ENCODE peak calls at places on chromosomes 1 and 21, in eight cellular contexts. M, T, P, X, S, J, G and F are unnamed samples.
A peak's percentile ranks its signal among the peaks of the same experiment; 100 is the strongest.

GRCh38 chr21:26795866-26796329 is 49.3 kb downstream of the ADAMTS1 start:
- DNase-seq in M (peak; percentile 98), T (peak; percentile 45), P (no peak), X (peak; percentile 63), S (peak; percentile 53), J (peak; percentile 94), G (peak; percentile 39), F (no peak)

GRCh38 chr1:44576456-44577150 is 97.7 kb downstream of the TMEM53 start:
- DNase-seq in M (peak; percentile 21), T (no peak), P (no peak), X (no peak), S (no peak), J (no peak), G (no peak), F (no peak)

GRCh38 chr1:109089242-109090015 is 1.1 kb upstream of the TMEM167B start:
- DNase-seq in M (peak; percentile 80), T (no peak), P (peak; percentile 82), X (peak; percentile 85), S (peak; percentile 88), J (no peak), G (peak; percentile 72), F (no peak)

GRCh38 chr1:99756598-99756997 is 9.8 kb downstream of the FRRS1 start:
- DNase-seq in M (peak; percentile 53), T (no peak), P (no peak), X (no peak), S (no peak), J (no peak), G (no peak), F (no peak)

GRCh38 chr1:89908993-89909436 is 85.9 kb upstream of the ZNF326 start:
- DNase-seq in M (peak; percentile 66), T (no peak), P (no peak), X (no peak), S (peak; percentile 97), J (no peak), G (no peak), F (no peak)

GRCh38 chr1:179867493-179868330 is 9.9 kb downstream of the TOR1AIP2 start:
- DNase-seq in M (peak; percentile 71), T (peak; percentile 39), P (no peak), X (peak; percentile 61), S (peak; percentile 81), J (no peak), G (no peak), F (peak; percentile 27)

GRCh38 chr1:175129997-175130648 is 62.5 kb downstream of the KIAA0040 start:
- DNase-seq in M (peak; percentile 39), T (no peak), P (no peak), X (no peak), S (peak; percentile 89), J (no peak), G (no peak), F (no peak)

GRCh38 chr1:26022404-26022779 is 817 bp downstream of the EXTL1 start:
- DNase-seq in M (no peak), T (no peak), P (no peak), X (no peak), S (no peak), J (no peak), G (no peak), F (no peak)

GRCh38 chr1:41500378-41500777 is 15.9 kb upstream of the EDN2 start:
- DNase-seq in M (no peak), T (peak; percentile 45), P (peak; percentile 89), X (peak; percentile 86), S (no peak), J (no peak), G (peak; percentile 86), F (no peak)

GRCh38 chr1:24743404-24744211 is 1.6 kb upstream of the CLIC4 start:
- DNase-seq in M (peak; percentile 87), T (no peak), P (no peak), X (no peak), S (peak; percentile 54), J (no peak), G (no peak), F (no peak)

GRCh38 chr1:149848340-149848771 is 51.0 kb upstream of the BOLA1 start:
- DNase-seq in M (no peak), T (no peak), P (no peak), X (no peak), S (peak; percentile 52), J (peak; percentile 7), G (no peak), F (no peak)

GRCh38 chr1:149846600-149847466 is 52.5 kb upstream of the BOLA1 start:
- DNase-seq in M (no peak), T (no peak), P (no peak), X (no peak), S (no peak), J (no peak), G (no peak), F (no peak)

GRCh38 chr1:149849246-149849946 is 50.0 kb upstream of the BOLA1 start:
- DNase-seq in M (no peak), T (no peak), P (no peak), X (no peak), S (peak; percentile 19), J (no peak), G (no peak), F (no peak)

GRCh38 chr1:149849947-149850360 is 49.4 kb upstream of the BOLA1 start:
- DNase-seq in M (peak; percentile 12), T (no peak), P (no peak), X (no peak), S (peak; percentile 10), J (no peak), G (no peak), F (no peak)

GRCh38 chr1:149848811-149849210 is 50.6 kb upstream of the BOLA1 start:
- DNase-seq in M (no peak), T (no peak), P (no peak), X (no peak), S (peak; percentile 28), J (no peak), G (no peak), F (no peak)
- H3K4me1 ChIP-seq in M (peaks cover 44% of the 10 kb centered on the region), T (no peaks in the 10 kb centered on the region), P (peaks cover 11% of the 10 kb centered on the region), X (peaks cover 41% of the 10 kb centered on the region), S (peaks cover 26% of the 10 kb centered on the region), J (peaks cover 6% of the 10 kb centered on the region), G (peaks cover 35% of the 10 kb centered on the region), F (peaks cover 25% of the 10 kb centered on the region)

DNA sequence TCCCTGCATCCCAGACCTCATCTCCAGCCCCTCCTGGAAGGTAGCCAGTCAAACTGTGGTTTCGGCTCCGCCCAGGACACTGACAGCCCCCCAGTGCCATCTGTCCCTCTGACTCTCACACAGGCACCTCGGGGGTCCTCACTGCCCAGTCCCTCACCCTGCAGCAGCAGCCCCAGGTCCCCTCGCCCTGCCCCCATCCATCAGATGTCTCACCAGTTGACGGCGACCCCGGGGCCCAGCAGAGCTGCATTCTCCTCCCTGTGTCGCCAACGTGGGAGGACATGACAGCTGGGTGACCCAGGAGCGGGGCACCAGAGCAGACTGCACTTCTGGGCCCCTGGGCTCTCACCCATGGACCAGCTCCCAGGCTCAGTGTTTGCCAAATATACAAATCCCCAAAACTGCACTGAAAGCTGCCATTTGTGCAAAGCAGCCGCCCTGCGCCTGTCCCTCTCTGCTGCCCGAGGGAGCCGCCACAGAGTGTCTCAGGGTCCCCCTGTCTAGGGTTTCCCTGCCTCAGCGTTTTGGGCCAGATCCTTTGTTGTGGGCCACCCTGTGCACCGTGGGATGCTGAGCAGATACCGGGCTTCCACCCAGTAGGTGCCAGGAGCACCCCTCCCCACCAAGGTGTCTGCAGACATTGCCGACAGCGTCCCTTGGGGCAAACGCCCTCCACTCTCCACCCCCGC is 48.2 kb downstream of the PRDM15 start:
- DNase-seq in M (no peak), T (no peak), P (no peak), X (no peak), S (no peak), J (no peak), G (peak; percentile 28), F (no peak)
- H3K36me3 ChIP-seq in M (no peaks in the 10 kb centered on the region), T (peaks cover 26% of the 10 kb centered on the region), P (no peaks in the 10 kb centered on the region), X (no peaks in the 10 kb centered on the region), S (no peaks in the 10 kb centered on the region), J (no peaks in the 10 kb centered on the region), G (peaks cover 50% of the 10 kb centered on the region), F (peaks cover 37% of the 10 kb centered on the region)

GRCh38 chr1:158179301-158180041 is 1.2 kb upstream of the CD1D start:
- DNase-seq in M (no peak), T (no peak), P (no peak), X (peak; percentile 32), S (peak; percentile 45), J (no peak), G (no peak), F (no peak)

GRCh38 chr1:158176399-158176798 is 4.3 kb upstream of the CD1D start:
- DNase-seq in M (no peak), T (no peak), P (no peak), X (no peak), S (no peak), J (no peak), G (no peak), F (no peak)

GRCh38 chr1:158177705-158178450 is 2.8 kb upstream of the CD1D start:
- DNase-seq in M (peak; percentile 84), T (peak; percentile 89), P (peak; percentile 90), X (peak; percentile 94), S (peak; percentile 78), J (peak; percentile 35), G (peak; percentile 93), F (no peak)

GRCh38 chr1:158181577-158181922 is 855 bp downstream of the CD1D start:
- DNase-seq in M (no peak), T (no peak), P (no peak), X (no peak), S (no peak), J (no peak), G (no peak), F (no peak)

GRCh38 chr1:158180741-158181576 is at the start of gene CD1D:
- DNase-seq in M (peak; percentile 68), T (peak; percentile 42), P (no peak), X (peak; percentile 38), S (peak; percentile 51), J (no peak), G (peak; percentile 56), F (no peak)
- H3K4me1 ChIP-seq in M (peaks cover 14% of the 10 kb centered on the region), T (no peaks in the 10 kb centered on the region), P (no peaks in the 10 kb centered on the region), X (peaks cover 25% of the 10 kb centered on the region), S (peaks cover 12% of the 10 kb centered on the region), J (peaks cover 2% of the 10 kb centered on the region), G (peaks cover 3% of the 10 kb centered on the region), F (no peaks in the 10 kb centered on the region)

GRCh38 chr21:28972398-28972797 is 20.3 kb downstream of the LTN1 start:
- DNase-seq in M (no peak), T (no peak), P (no peak), X (no peak), S (no peak), J (no peak), G (no peak), F (no peak)

GRCh38 chr21:28971171-28971570 is 21.5 kb downstream of the LTN1 start:
- DNase-seq in M (no peak), T (no peak), P (no peak), X (no peak), S (peak; percentile 52), J (no peak), G (no peak), F (no peak)

GRCh38 chr21:28979092-28979491 is 13.6 kb downstream of the LTN1 start:
- DNase-seq in M (no peak), T (no peak), P (no peak), X (no peak), S (no peak), J (no peak), G (no peak), F (no peak)

GRCh38 chr21:28975401-28975800 is 17.3 kb downstream of the LTN1 start:
- DNase-seq in M (peak; percentile 50), T (no peak), P (no peak), X (no peak), S (no peak), J (no peak), G (no peak), F (no peak)

GRCh38 chr21:28974531-28975227 is 18.0 kb downstream of the LTN1 start:
- DNase-seq in M (no peak), T (no peak), P (no peak), X (no peak), S (no peak), J (no peak), G (no peak), F (no peak)
- H3K36me3 ChIP-seq in M (peaks cover 35% of the 10 kb centered on the region), T (peaks cover 56% of the 10 kb centered on the region), P (no peaks in the 10 kb centered on the region), X (peaks cover 44% of the 10 kb centered on the region), S (peaks cover 28% of the 10 kb centered on the region), J (no peaks in the 10 kb centered on the region), G (peaks cover 90% of the 10 kb centered on the region), F (peaks cover 45% of the 10 kb centered on the region)

GRCh38 chr21:35044770-35045538 is 4.1 kb downstream of the RUNX1 start:
- DNase-seq in M (no peak), T (no peak), P (no peak), X (no peak), S (no peak), J (no peak), G (no peak), F (no peak)
- H3K4me1 ChIP-seq in M (no peaks in the 10 kb centered on the region), T (no peaks in the 10 kb centered on the region), P (peaks cover 6% of the 10 kb centered on the region), X (peaks cover 21% of the 10 kb centered on the region), S (no peaks in the 10 kb centered on the region), J (peaks cover 1% of the 10 kb centered on the region), G (peaks cover 6% of the 10 kb centered on the region), F (peaks cover 70% of the 10 kb centered on the region)